ENCODE peak calls at places on chromosomes 6 and 20, in eight cellular contexts. Q is ovary, S is adrenal gland, L is uterus, O is A549, H is body of pancreas, K is esophagus muscularis mucosa, P is HCT116. W is an unnamed sample.

GRCh38 chr20:24951536-24952047 is 2.5 kb downstream of the CST7 start:
- DNase-seq in H (no peak), Q (no peak), L (peak; percentile 13), S (no peak), O (no peak), K (no peak), P (no peak), W (peak; percentile 83)

GRCh38 chr6:30061766-30062458 is 847 bp downstream of the POLR1H start:
- DNase-seq in O (no peak), P (no peak), Q (no peak), S (peak; percentile 27), H (peak; percentile 24), K (no peak), L (no peak), W (no peak)

GRCh38 chr6:148509152-148509571 is 166.5 kb downstream of the SASH1 start:
- DNase-seq in H (no peak), Q (no peak), P (no peak), O (no peak), S (no peak), L (no peak), K (no peak), W (no peak)

GRCh38 chr6:162443101-162443500 is 284.5 kb downstream of the PRKN start:
- DNase-seq in O (no peak), H (peak; percentile 86), L (no peak), Q (no peak), S (no peak), K (no peak), P (no peak), W (no peak)

GRCh38 chr6:25844518-25844917 is 12.7 kb upstream of the SLC17A1 start:
- DNase-seq in P (no peak), S (no peak), L (no peak), Q (no peak), O (no peak), K (no peak), H (no peak), W (no peak)

GRCh38 chr20:60117040-60117439 is 158.8 kb downstream of the CDH26 start:
- DNase-seq in S (no peak), H (no peak), Q (no peak), K (no peak), O (no peak), P (no peak), L (no peak), W (no peak)

GRCh38 chr6:154457881-154458284 is 52.6 kb downstream of the CNKSR3 start:
- DNase-seq in K (no peak), O (no peak), S (no peak), L (no peak), Q (no peak), P (no peak), H (peak; percentile 62), W (no peak)

GRCh38 chr6:44084231-44085014 is 42.8 kb downstream of the MRPL14 start:
- DNase-seq in K (no peak), O (no peak), P (peak; percentile 44), H (no peak), S (peak; percentile 68), L (no peak), Q (no peak), W (no peak)

GRCh38 chr20:1362484-1362883 is 30.4 kb downstream of the FKBP1A start:
- DNase-seq in Q (no peak), K (peak; percentile 47), L (no peak), P (no peak), H (no peak), O (no peak), S (no peak), W (no peak)

GRCh38 chr6:150876598-150876997 is 11.1 kb downstream of the MTHFD1L start:
- DNase-seq in L (no peak), P (no peak), H (peak; percentile 90), S (peak; percentile 62), O (no peak), Q (no peak), K (no peak), W (no peak)

GRCh38 chr6:153215242-153215641 is 84.2 kb upstream of the RGS17 start:
- DNase-seq in P (no peak), O (no peak), Q (no peak), L (no peak), S (no peak), K (no peak), H (no peak), W (no peak)

GRCh38 chr6:165674155-165675029 is 11.4 kb upstream of the PDE10A start:
- DNase-seq in K (peak; percentile 50), Q (no peak), O (no peak), H (no peak), S (no peak), P (no peak), L (no peak), W (no peak)

GRCh38 chr6:69785697-69786096 is 11.1 kb downstream of the LMBRD1 start:
- DNase-seq in L (no peak), H (no peak), S (no peak), K (no peak), P (no peak), Q (no peak), O (no peak), W (no peak)

GRCh38 chr6:28490191-28490890 is 25.3 kb downstream of the GPX6 start:
- DNase-seq in S (no peak), Q (peak; percentile 42), K (peak; percentile 90), L (peak; percentile 35), O (no peak), H (no peak), P (no peak), W (no peak)

GRCh38 chr20:33914871-33915270 is 78.8 kb upstream of the RALY start:
- DNase-seq in H (no peak), O (peak; percentile 27), P (peak; percentile 66), Q (no peak), L (no peak), S (peak; percentile 27), K (no peak), W (no peak)

GRCh38 chr6:474454-475185 is 83.1 kb downstream of the IRF4 start:
- DNase-seq in L (no peak), Q (no peak), H (no peak), S (no peak), P (no peak), K (no peak), O (no peak), W (peak; percentile 94)

GRCh38 chr6:168737481-168737880 is 296.5 kb downstream of the SMOC2 start:
- DNase-seq in H (no peak), O (peak; percentile 13), L (no peak), P (peak; percentile 27), K (peak; percentile 62), S (no peak), Q (no peak), W (no peak)

GRCh38 chr6:50087231-50087954 is 37.7 kb upstream of the DEFB112 start:
- DNase-seq in P (no peak), Q (no peak), H (no peak), K (no peak), O (no peak), S (no peak), L (no peak), W (no peak)

GRCh38 chr6:123415844-123416468 is 220.8 kb downstream of the TRDN start:
- DNase-seq in K (no peak), L (peak; percentile 15), O (peak; percentile 0), P (peak; percentile 50), H (peak; percentile 58), Q (no peak), S (peak; percentile 60), W (no peak)

GRCh38 chr6:150256618-150257272 is 112.1 kb upstream of the IYD start:
- DNase-seq in S (no peak), K (no peak), P (no peak), L (no peak), O (no peak), Q (no peak), H (no peak), W (no peak)

GRCh38 chr20:11453430-11453829 is 464.3 kb upstream of the BTBD3 start:
- DNase-seq in O (peak; percentile 14), Q (no peak), K (no peak), P (no peak), S (no peak), H (no peak), L (no peak), W (no peak)

GRCh38 chr6:226516-227073 is 65.7 kb upstream of the DUSP22 start:
- DNase-seq in H (no peak), O (no peak), P (no peak), L (no peak), Q (no peak), S (no peak), K (peak; percentile 34), W (no peak)

GRCh38 chr20:47011984-47012383 is 117.3 kb downstream of the EYA2 start:
- DNase-seq in P (no peak), L (no peak), O (no peak), H (no peak), S (no peak), K (no peak), Q (no peak), W (peak; percentile 0)
- TF ChIP-seq POLR2A in P (no peak), L (no peak), O (no peak), H (no peak), S (no peak), K (no peak), Q (no peak), W (no peak)

GRCh38 chr6:56243518-56244070 is 3.8 kb downstream of the COL21A1 start:
- DNase-seq in K (no peak), P (no peak), H (no peak), L (no peak), S (no peak), Q (no peak), O (no peak), W (no peak)
- H3K4me1 ChIP-seq in K (peaks cover 77% of the 10 kb centered on the region), P (no peaks in the 10 kb centered on the region), H (peaks cover 14% of the 10 kb centered on the region), L (no peaks in the 10 kb centered on the region), S (peaks cover 10% of the 10 kb centered on the region), Q (peaks cover 2% of the 10 kb centered on the region), O (peaks cover 21% of the 10 kb centered on the region), W (no peaks in the 10 kb centered on the region)

GRCh38 chr6:136052046-136052445 is 198.1 kb downstream of the MTFR2 start:
- DNase-seq in L (no peak), O (no peak), P (no peak), H (no peak), Q (no peak), K (no peak), S (no peak), W (no peak)

GRCh38 chr6:136050475-136050874 is 199.0 kb downstream of the PDE7B start:
- DNase-seq in Q (no peak), S (no peak), P (no peak), O (no peak), L (no peak), H (no peak), K (no peak), W (no peak)

DNA sequence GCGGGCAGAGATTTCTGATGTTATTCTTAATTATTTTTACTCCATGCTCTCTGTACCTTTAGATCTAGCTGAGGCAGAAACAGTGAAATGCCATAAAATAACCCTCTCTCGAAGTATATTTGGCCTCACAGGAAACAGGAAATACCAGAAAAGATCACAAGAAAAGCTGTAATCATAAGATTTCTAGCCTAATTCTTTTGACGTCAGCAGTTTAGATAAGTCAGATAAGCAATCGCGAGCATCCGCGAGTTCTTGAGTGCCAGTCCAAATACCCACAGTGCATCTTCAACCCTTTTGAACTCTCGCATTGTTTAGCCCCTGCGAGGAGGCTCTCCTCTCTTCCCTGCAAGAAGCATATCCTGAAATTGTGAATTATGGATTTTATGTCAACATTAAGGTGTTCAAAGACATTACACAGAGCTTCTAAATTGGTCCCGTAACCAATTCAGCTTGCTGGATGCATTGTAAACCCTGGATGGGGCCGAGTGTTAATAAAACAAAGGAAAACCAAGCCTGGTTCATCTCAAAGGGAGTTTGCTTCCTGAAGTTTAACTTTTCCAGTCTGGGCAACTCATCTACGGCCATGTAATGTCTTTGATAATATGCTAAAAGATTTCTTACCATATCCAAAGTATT is 198.9 kb downstream of the MTFR2 start:
- DNase-seq in Q (no peak), S (peak; percentile 26), O (no peak), L (peak; percentile 21), H (no peak), P (no peak), K (no peak), W (no peak)
- H3K4me3 ChIP-seq in Q (no peak overlapping the region), S (no peak overlapping the region), O (no peak overlapping the region), L (no peak overlapping the region), H (no peak overlapping the region), P (no peak overlapping the region), K (peak overlapping the region; percentile 27), W (no peak overlapping the region)

GRCh38 chr6:113873043-113873667 is 16.0 kb downstream of the MARCKS start:
- DNase-seq in Q (no peak), O (peak; percentile 8), H (peak; percentile 70), S (peak; percentile 39), K (no peak), L (no peak), P (no peak), W (peak; percentile 86)
- TF ChIP-seq POLR2A in Q (no peak), O (no peak), H (peak; percentile 30), S (no peak), K (no peak), L (no peak), P (no peak), W (no peak)

W was measured in spleen.